ENCODE peak calls at places on chromosomes 11 and 22, in four cellular contexts. Z is PC-9, W is testis, F is astrocyte. S is an unnamed sample. For H3K4me1, the result is how much of the 10 kb centered on the place peaks cover.

GRCh38 chr22:27046126-27046525 is 388.7 kb downstream of the MIAT start:
- DNase-seq in W (no peak), Z (no peak), F (no peak), S (no peak)

GRCh38 chr11:88175004-88175706 is at the start of gene RAB38:
- DNase-seq in W (peak), Z (peak), F (peak), S (peak)

GRCh38 chr11:34915136-34916013 is 804 bp downstream of the APIP start:
- DNase-seq in Z (no peak), F (peak), W (peak), S (no peak)

GRCh38 chr22:48872271-48873260 is 955.1 kb downstream of the BRD1 start:
- DNase-seq in W (no peak), F (no peak), Z (no peak), S (peak)

GRCh38 chr11:8011981-8012444 is 24.9 kb downstream of the EIF3F start:
- DNase-seq in Z (no peak), W (no peak), F (peak), S (no peak)

GRCh38 chr11:122863704-122864326 is 18.7 kb upstream of the JHY start:
- DNase-seq in Z (no peak), W (peak), F (peak), S (peak)

GRCh38 chr11:116641561-116642045 is 131.2 kb downstream of the BUD13 start:
- DNase-seq in Z (no peak), F (no peak), W (peak), S (peak)

GRCh38 chr11:122105009-122105828 is 10.8 kb downstream of the BLID start:
- DNase-seq in F (peak), Z (no peak), W (no peak), S (no peak)

GRCh38 chr11:75520688-75521087 is 5.1 kb downstream of the GDPD5 start:
- DNase-seq in F (no peak), Z (no peak), W (no peak), S (no peak)

GRCh38 chr11:113167599-113167998 is 146.8 kb upstream of the TTC12 start:
- DNase-seq in Z (no peak), F (no peak), W (no peak), S (no peak)

GRCh38 chr11:97743205-97743742 is 1277.5 kb upstream of the CNTN5 start:
- DNase-seq in W (no peak), F (peak), Z (no peak), S (no peak)

GRCh38 chr11:118961591-118961990 is 5.5 kb downstream of the UPK2 start:
- DNase-seq in Z (no peak), W (no peak), F (no peak), S (no peak)

GRCh38 chr11:81658722-81659121 is 1074.9 kb downstream of the FAM181B start:
- DNase-seq in Z (no peak), F (no peak), W (no peak), S (peak)

GRCh38 chr11:128692750-128693578 is 908 bp upstream of the FLI1 start:
- DNase-seq in F (no peak), Z (no peak), W (no peak), S (no peak)

DNA sequence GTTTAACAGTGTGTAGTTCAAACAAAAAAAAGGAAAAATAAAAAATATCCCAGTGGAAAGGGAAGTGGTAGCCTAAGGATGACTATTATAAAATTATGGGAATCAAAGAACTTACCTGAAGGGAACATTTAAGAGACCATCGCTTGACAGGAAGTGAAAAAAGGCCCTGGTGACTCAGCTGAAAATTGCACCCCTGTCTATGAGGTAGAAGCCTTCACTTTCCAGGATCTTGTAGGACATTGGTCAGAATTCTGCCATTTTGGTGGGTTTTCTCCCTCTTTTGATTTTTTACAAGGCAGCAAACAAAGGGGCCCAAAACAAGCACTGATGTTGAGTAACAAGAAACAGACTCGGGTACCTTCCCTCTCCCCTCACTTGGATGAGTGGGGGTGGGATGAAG is 15.6 kb downstream of the DDX17 start:
- DNase-seq in W (no peak), Z (peak), F (no peak), S (no peak)
- H3K4me1 ChIP-seq in W (under half), Z (under half), F (under half), S (under half)

DNA sequence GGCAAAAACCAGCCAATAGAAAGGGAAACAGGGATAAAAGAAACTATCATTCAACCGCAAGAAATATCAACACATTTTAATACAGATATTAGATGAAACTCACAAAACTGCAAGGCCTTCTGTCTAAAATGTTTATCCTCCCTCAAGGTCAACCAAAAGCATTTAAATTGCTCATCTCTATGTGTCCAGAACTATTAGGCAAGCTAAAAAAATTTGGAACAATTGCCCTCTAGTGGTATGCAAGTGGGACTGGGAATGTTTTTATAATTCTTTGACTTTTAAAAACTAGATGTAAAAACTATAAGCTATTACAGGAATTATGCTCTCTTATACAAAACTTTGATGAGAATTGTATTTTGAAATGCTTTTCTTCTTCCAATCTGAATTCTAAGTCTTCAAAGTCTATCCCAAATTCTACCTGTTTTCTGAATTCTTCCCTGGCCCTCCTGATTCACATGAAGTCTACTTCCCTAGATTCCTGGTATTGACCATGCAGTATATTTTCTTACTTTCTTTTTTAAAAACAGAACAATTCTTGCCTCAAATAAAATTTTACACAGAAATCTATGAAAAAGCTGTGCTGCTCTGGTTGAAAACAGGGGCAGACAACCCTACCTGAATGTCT is 4.9 kb downstream of the CWC15 start:
- DNase-seq in W (no peak), F (peak), Z (peak), S (no peak)
- TF ChIP-seq CTCF in W (peak), F (peak), Z (peak), S (peak)

GRCh38 chr11:62399868-62400245 is 19.0 kb upstream of the SCGB1A1 start:
- DNase-seq in Z (no peak), W (no peak), F (no peak), S (no peak)

GRCh38 chr11:62401356-62401755 is 17.5 kb upstream of the SCGB1A1 start:
- DNase-seq in Z (no peak), F (no peak), W (no peak), S (no peak)

GRCh38 chr11:62401781-62402180 is 17.1 kb upstream of the SCGB1A1 start:
- DNase-seq in F (no peak), Z (no peak), W (no peak), S (no peak)

GRCh38 chr11:62400281-62400680 is 18.6 kb upstream of the SCGB1A1 start:
- DNase-seq in Z (no peak), F (no peak), W (no peak), S (no peak)

DNA sequence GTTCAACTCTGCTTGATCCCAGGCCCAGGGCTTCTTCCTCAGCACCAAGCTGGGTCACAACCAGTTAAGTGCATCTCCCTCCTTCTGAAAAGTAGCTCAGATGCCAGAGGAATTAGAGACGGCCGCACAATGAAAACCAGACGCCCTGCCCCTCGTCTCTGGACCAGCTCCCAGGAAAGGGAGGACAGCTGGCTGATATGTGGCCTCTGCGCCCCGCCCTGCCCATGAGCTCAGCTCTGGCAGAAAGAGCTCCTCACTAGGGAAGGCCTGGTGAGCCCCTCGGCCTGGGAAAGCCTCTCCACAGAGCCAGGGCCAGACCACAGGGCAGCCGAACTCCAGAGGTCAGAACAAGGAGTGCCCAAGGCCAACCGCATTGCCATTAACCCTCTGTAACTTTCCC is 18.1 kb upstream of the SCGB1A1 start:
- DNase-seq in W (peak), F (peak), Z (no peak), S (no peak)
- H3K4me3 ChIP-seq in W (no peak), F (no peak), Z (no peak), S (no peak)

GRCh38 chr22:36738416-36739020 is 35.0 kb upstream of the CACNG2 start:
- DNase-seq in F (no peak), Z (no peak), W (peak), S (no peak)

GRCh38 chr22:36734171-36735058 is 30.9 kb upstream of the CACNG2 start:
- DNase-seq in F (peak), Z (no peak), W (peak), S (no peak)

GRCh38 chr22:36737776-36738175 is 34.2 kb upstream of the CACNG2 start:
- DNase-seq in Z (no peak), W (peak), F (no peak), S (no peak)

GRCh38 chr22:36739185-36739584 is 35.6 kb upstream of the CACNG2 start:
- DNase-seq in Z (no peak), F (no peak), W (peak), S (peak)

DNA sequence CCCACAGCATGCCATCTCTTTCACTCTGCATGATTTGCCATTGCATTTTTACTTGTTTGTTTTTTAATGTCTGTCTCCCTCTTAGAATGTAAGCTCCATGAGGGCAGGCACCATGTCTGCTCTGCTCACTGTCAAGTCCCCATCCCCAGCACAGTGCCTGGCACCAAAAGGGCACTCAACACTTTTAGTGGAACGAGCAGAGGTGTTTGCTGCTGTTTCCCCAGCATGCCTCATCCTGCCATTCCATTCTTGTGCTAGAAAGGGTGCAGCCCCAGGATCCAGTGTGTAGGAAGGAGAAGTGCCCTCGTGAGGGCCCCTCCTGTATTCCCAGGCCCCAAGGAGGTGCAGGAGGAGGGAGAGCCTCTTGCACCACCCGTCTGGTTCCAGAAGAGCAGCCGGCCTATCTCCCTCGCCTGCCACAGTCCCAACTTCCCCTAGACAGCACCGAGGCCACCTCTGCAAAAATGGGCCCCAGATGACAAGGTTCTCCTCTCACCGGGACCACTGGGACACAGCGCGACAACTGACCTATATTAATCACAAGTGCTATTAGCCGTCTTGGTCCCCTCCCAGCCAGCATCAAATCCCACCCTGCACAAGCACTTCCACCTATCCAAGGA is 33.3 kb upstream of the CACNG2 start:
- DNase-seq in W (peak), F (no peak), Z (no peak), S (no peak)
- H3K4me1 ChIP-seq in W (under half), F (under half), Z (under half), S (under half)

GRCh38 chr11:11045156-11045670 is 187.4 kb upstream of the ZBED5 start:
- DNase-seq in W (no peak), Z (no peak), F (no peak), S (no peak)
- TF ChIP-seq CTCF in W (no peak), Z (no peak), F (no peak), S (no peak)

DNA sequence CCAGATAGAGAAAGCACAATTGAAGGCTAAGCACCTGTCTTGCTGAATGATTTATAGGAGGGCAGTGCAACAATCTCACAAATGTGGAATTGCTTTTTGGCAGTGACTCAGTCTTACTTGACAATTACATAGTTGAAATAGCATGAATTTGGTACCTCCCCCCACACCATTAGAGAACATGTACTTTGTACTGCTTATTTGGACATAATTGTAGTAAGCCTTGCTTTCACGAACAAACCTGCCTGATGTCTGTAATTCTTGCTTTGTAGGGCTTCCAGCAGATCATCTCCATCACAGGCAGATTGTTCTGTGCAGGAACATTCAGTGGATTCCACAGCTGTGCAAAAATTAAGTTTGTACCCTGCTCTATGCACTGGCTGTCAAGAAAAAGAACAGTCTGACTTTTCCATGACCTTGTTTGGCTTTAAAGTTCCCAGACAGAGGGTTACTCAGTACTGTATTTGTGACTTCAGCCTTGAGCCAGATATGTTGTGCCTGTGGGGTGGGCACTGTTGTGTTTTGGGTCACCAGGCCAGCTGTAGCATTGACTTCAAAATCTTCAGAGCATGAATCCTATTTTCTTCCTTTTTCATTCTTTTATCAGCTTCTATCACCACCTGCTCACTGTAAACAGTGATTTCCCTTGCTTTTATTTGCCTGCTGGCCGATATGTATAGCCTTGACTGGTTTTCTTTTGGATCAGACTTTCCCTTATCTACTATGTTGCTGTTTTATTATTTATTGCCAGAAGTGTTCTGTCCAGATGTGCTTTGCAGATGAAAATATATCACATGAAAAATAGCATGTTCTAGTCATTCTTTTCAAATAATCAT is 941.0 kb upstream of the CHORDC1 start:
- DNase-seq in W (no peak), F (peak), Z (no peak), S (peak)
- H3K4me3 ChIP-seq in W (no peak), F (no peak), Z (no peak), S (no peak)

GRCh38 chr11:45262900-45263299 is 23.2 kb downstream of the SYT13 start:
- DNase-seq in Z (no peak), W (no peak), F (no peak), S (no peak)

GRCh38 chr11:45265963-45266692 is 20.0 kb downstream of the SYT13 start:
- DNase-seq in F (no peak), W (no peak), Z (no peak), S (no peak)

GRCh38 chr11:45266693-45267451 is 19.3 kb downstream of the SYT13 start:
- DNase-seq in Z (no peak), W (peak), F (no peak), S (peak)

GRCh38 chr11:45263773-45264172 is 22.4 kb downstream of the SYT13 start:
- DNase-seq in F (no peak), W (no peak), Z (no peak), S (no peak)

GRCh38 chr11:45264839-45265515 is 21.2 kb downstream of the SYT13 start:
- DNase-seq in Z (no peak), F (peak), W (no peak), S (no peak)
- H3K4me1 ChIP-seq in Z (under half), F (under half), W (under half), S (under half)

DNA sequence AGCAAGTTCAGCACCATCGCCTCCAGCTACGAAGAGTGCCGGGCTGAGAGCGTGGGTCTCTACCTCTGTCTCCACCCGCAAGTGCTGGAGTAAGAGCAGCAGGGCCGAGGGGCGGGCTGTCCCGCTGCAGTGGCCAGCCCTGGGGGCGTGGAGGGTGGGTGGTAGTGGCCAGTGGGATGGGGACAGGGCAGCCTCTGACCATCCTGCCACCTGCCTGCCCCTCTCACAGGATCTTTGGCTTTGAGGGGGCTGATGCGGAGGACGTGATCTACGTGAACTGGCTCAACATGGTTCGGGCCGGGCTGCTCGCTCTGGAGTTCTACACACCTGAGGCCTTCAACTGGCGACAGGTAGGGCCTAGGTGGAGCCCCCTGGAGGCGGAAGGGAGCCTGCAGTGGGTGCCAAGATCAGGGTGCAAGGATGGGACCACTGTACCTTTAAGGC is 15.0 kb upstream of the BBS1 start:
- DNase-seq in F (no peak), W (no peak), Z (no peak), S (peak)
- TF ChIP-seq CTCF in F (no peak), W (no peak), Z (peak), S (peak)

GRCh38 chr22:44755418-44755817 is 3.0 kb downstream of the ARHGAP8 start:
- DNase-seq in Z (no peak), F (no peak), W (no peak), S (no peak)

GRCh38 chr22:44755000-44755399 is 2.6 kb downstream of the ARHGAP8 start:
- DNase-seq in Z (no peak), F (no peak), W (no peak), S (no peak)

GRCh38 chr22:44753189-44754042 is 1.0 kb downstream of the ARHGAP8 start:
- DNase-seq in Z (peak), W (peak), F (peak), S (peak)

GRCh38 chr22:44750481-44750880 is 1.9 kb upstream of the ARHGAP8 start:
- DNase-seq in W (no peak), F (no peak), Z (no peak), S (no peak)

DNA sequence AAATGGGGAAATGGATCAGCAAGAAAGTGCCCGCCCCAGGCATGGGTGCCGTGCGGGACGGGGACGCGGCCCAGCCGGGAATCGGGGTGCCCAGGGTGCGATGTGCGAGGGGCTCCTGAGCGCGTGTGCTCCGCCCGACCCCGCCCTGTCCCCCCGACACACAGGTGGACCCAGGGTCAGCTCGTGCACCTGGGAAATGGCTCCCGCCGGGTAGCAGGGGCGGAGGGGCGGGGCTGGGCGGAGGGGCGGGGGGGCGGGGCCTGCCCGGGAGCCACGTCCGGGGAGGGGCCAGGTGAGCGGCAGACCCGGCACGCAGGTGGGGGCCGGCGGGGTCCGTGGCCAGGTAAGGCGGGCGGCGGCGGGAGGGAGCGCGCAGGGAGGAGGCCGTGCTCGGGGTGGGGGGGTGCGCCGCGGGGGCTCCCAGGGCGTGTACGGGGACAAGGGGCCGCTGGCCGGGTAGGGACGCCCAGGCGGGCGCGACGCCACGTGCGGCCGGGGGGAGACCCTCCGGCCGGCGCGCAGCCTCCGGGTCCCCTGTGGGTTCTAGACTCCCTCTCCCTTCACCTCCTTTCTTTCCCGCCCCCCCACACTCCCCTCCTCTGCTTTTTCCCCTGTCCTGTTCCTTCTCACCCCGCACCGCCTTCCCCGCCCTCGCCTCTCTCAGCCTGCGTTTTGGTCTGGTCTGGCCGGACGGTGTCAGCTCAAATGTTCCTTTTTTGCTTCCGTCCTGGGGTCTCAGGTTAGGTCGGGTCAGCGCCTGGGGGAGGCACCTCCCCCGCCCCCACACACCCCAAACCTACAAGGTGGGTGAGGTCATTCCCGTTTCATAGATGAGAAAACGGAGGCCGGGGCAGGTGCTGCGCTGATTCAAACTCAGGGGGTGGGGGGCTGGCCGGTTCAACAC is at the start of gene ARHGAP8:
- DNase-seq in F (no peak), W (no peak), Z (no peak), S (peak)
- H3K4me3 ChIP-seq in F (no peak), W (peak), Z (peak), S (peak)

S was measured in Caco-2.